ENCODE peak calls at places on chromosomes 6 and 20, in nine cellular contexts. E is GM10248; F is lung microvascular endothelial cell; G is mesendoderm; P is activated naive CD8-positive, alpha-beta T cell treated with anti-CD3 and anti-CD28 coated beads, Interleukin-2, amount 50 U/mL, for 24 hours; L is effector CD4-positive, alpha-beta T cell; S is heart left ventricle; O is amniotic stem cell; X is activated CD4-positive, CD25-positive, alpha-beta regulatory T cell. A is an unnamed sample.

GRCh38 chr6:22146581-22147468 is 150.0 kb downstream of the PRL start:
- DNase-seq in E (no peak), F (peak; percentile 80), G (no peak), P (no peak), L (no peak), S (no peak), O (no peak), X (no peak), A (no peak)

GRCh38 chr6:149917679-149918078 is 5.2 kb downstream of the RAET1G start:
- DNase-seq in E (no peak), F (no peak), G (no peak), P (no peak), L (no peak), S (no peak), O (no peak), X (no peak), A (no peak)

GRCh38 chr20:60206259-60206658 is 248.0 kb downstream of the CDH26 start:
- DNase-seq in E (peak; percentile 39), F (no peak), G (peak; percentile 88), P (no peak), L (no peak), S (no peak), O (peak; percentile 8), X (no peak), A (peak; percentile 69)

GRCh38 chr6:87074051-87074711 is 20.7 kb downstream of the CGA start:
- DNase-seq in E (no peak), F (no peak), G (peak; percentile 22), P (no peak), L (no peak), S (peak; percentile 29), O (no peak), X (no peak), A (no peak)

GRCh38 chr6:85261250-85261649 is 188.6 kb upstream of the NT5E start:
- DNase-seq in E (no peak), F (no peak), G (no peak), P (no peak), L (no peak), S (no peak), O (no peak), X (no peak), A (no peak)

GRCh38 chr20:63889241-63890200 is 5.4 kb upstream of the DNAJC5 start:
- DNase-seq in E (no peak), F (no peak), G (no peak), P (no peak), L (no peak), S (no peak), O (no peak), X (no peak), A (no peak)

GRCh38 chr6:120938876-120939231 is 395.4 kb downstream of the TBC1D32 start:
- DNase-seq in E (peak; percentile 47), F (no peak), G (no peak), P (no peak), L (no peak), S (no peak), O (no peak), X (no peak), A (no peak)

GRCh38 chr6:72944660-72945059 is 280.6 kb downstream of the KHDC1L start:
- DNase-seq in E (no peak), F (no peak), G (no peak), P (no peak), L (no peak), S (no peak), O (no peak), X (no peak), A (no peak)

GRCh38 chr6:111566222-111566717 is 39.4 kb downstream of the TRAF3IP2 start:
- DNase-seq in E (no peak), F (no peak), G (no peak), P (no peak), L (no peak), S (no peak), O (no peak), X (no peak), A (peak; percentile 62)

GRCh38 chr20:10758446-10758845 is 84.6 kb upstream of the JAG1 start:
- DNase-seq in E (no peak), F (no peak), G (no peak), P (no peak), L (no peak), S (no peak), O (no peak), X (no peak), A (no peak)

GRCh38 chr6:68468244-68468884 is 166.7 kb upstream of the ADGRB3 start:
- DNase-seq in E (no peak), F (no peak), G (peak; percentile 42), P (no peak), L (no peak), S (no peak), O (no peak), X (no peak), A (peak; percentile 4)

GRCh38 chr6:138726066-138727060 is 47.2 kb upstream of the CCDC28A start:
- DNase-seq in E (no peak), F (no peak), G (no peak), P (no peak), L (no peak), S (no peak), O (no peak), X (no peak), A (no peak)

GRCh38 chr20:63969851-63970713 is at the start of gene ZNF512B:
- DNase-seq in E (peak; percentile 86), F (peak; percentile 76), G (peak; percentile 72), P (peak; percentile 60), L (peak; percentile 48), S (peak; percentile 75), O (no peak), X (no peak), A (peak; percentile 84)

GRCh38 chr20:63121749-63122405 is 94.1 kb downstream of the YTHDF1 start:
- DNase-seq in E (no peak), F (no peak), G (no peak), P (no peak), L (no peak), S (peak; percentile 6), O (no peak), X (no peak), A (no peak)

GRCh38 chr20:46388945-46389344 is 17.5 kb downstream of the ELMO2 start:
- DNase-seq in E (no peak), F (no peak), G (no peak), P (no peak), L (no peak), S (no peak), O (no peak), X (no peak), A (no peak)

GRCh38 chr20:23874747-23875146 is 4.8 kb downstream of the CST5 start:
- DNase-seq in E (no peak), F (no peak), G (no peak), P (no peak), L (no peak), S (no peak), O (no peak), X (no peak), A (peak; percentile 82)

GRCh38 chr6:136627191-136627590 is 77.0 kb upstream of the MAP7 start:
- DNase-seq in E (no peak), F (no peak), G (no peak), P (no peak), L (no peak), S (no peak), O (no peak), X (no peak), A (no peak)

GRCh38 chr6:56869346-56869745 is 85.6 kb upstream of the BEND6 start:
- DNase-seq in E (no peak), F (no peak), G (no peak), P (no peak), L (no peak), S (no peak), O (no peak), X (no peak), A (no peak)

GRCh38 chr6:16369989-16370388 is 131.6 kb downstream of the GMPR start:
- DNase-seq in E (no peak), F (no peak), G (no peak), P (no peak), L (no peak), S (no peak), O (no peak), X (no peak), A (no peak)

GRCh38 chr6:117265425-117266266 is at the start of gene VGLL2:
- DNase-seq in E (peak; percentile 25), F (peak; percentile 54), G (peak; percentile 72), P (peak; percentile 18), L (no peak), S (peak; percentile 41), O (no peak), X (no peak), A (peak; percentile 78)

GRCh38 chr6:45728674-45729073 is 287.0 kb downstream of the CLIC5 start:
- DNase-seq in E (no peak), F (peak; percentile 3), G (no peak), P (no peak), L (no peak), S (no peak), O (no peak), X (no peak), A (no peak)

GRCh38 chr20:10715035-10715434 is 41.2 kb upstream of the JAG1 start:
- DNase-seq in E (no peak), F (peak; percentile 21), G (no peak), P (no peak), L (no peak), S (no peak), O (peak; percentile 14), X (no peak), A (no peak)

GRCh38 chr20:20393207-20393606 is 25.3 kb downstream of the INSM1 start:
- DNase-seq in E (no peak), F (no peak), G (no peak), P (no peak), L (no peak), S (no peak), O (peak; percentile 21), X (no peak), A (no peak)

GRCh38 chr20:2657674-2658073 is 5.2 kb downstream of the NOP56 start:
- DNase-seq in E (no peak), F (no peak), G (no peak), P (no peak), L (no peak), S (no peak), O (no peak), X (no peak), A (no peak)

GRCh38 chr20:36792422-36792821 is 18.9 kb upstream of the DSN1 start:
- DNase-seq in E (peak; percentile 57), F (peak; percentile 70), G (peak; percentile 94), P (no peak), L (no peak), S (peak; percentile 66), O (peak; percentile 49), X (no peak), A (peak; percentile 82)

GRCh38 chr6:85792278-85792677 is 149.6 kb upstream of the SYNCRIP start:
- DNase-seq in E (no peak), F (no peak), G (peak; percentile 11), P (no peak), L (no peak), S (no peak), O (no peak), X (no peak), A (no peak)

GRCh38 chr6:107154131-107154906 is 39.0 kb upstream of the BEND3 start:
- DNase-seq in E (no peak), F (no peak), G (peak; percentile 96), P (no peak), L (no peak), S (no peak), O (no peak), X (no peak), A (no peak)

A was measured in NCI-H82.